ENCODE peak calls at places on chromosomes 1 and 21, in four cellular contexts. U is heart left ventricle, F is adrenal gland, G is left lung. C is an unnamed sample.

GRCh38 chr1:157490337-157491165 is 61.8 kb downstream of the FCRL5 start:
- DNase-seq in U (peak; percentile 27), F (peak; percentile 61), G (peak; percentile 76), C (no peak)

GRCh38 chr1:226110249-226111108 is 48.0 kb downstream of the H3-3A start:
- DNase-seq in U (peak; percentile 84), F (peak; percentile 89), G (peak; percentile 92), C (no peak)

GRCh38 chr21:32940079-32941014 is 85.4 kb upstream of the OLIG2 start:
- DNase-seq in U (no peak), F (peak; percentile 24), G (no peak), C (peak; percentile 49)

GRCh38 chr1:178533547-178533946 is 20.6 kb downstream of the TEX35 start:
- DNase-seq in U (no peak), F (no peak), G (no peak), C (no peak)

GRCh38 chr21:33541105-33541711 is 709 bp downstream of the GART start:
- DNase-seq in U (no peak), F (no peak), G (no peak), C (no peak)

GRCh38 chr1:223212441-223212840 is 69.4 kb upstream of the TLR5 start:
- DNase-seq in U (no peak), F (no peak), G (no peak), C (no peak)

GRCh38 chr1:228279011-228279721 is 71.3 kb downstream of the OBSCN start:
- DNase-seq in U (no peak), F (peak; percentile 11), G (peak; percentile 80), C (peak; percentile 37)

GRCh38 chr1:87880098-87880746 is 551.5 kb downstream of the LMO4 start:
- DNase-seq in U (no peak), F (no peak), G (no peak), C (no peak)

GRCh38 chr1:67575861-67576260 is 109.1 kb upstream of the GADD45A start:
- DNase-seq in U (no peak), F (no peak), G (no peak), C (no peak)

GRCh38 chr1:202343652-202344349 is 2.1 kb upstream of the UBE2T start:
- DNase-seq in U (no peak), F (no peak), G (no peak), C (no peak)

GRCh38 chr1:223257856-223258255 is 106.1 kb downstream of the SUSD4 start:
- DNase-seq in U (no peak), F (no peak), G (no peak), C (no peak)

GRCh38 chr1:241776911-241777310 is 71.1 kb upstream of the EXO1 start:
- DNase-seq in U (no peak), F (no peak), G (no peak), C (no peak)

GRCh38 chr1:32767156-32767555 is 50.0 kb downstream of the YARS1 start:
- DNase-seq in U (no peak), F (no peak), G (no peak), C (no peak)

GRCh38 chr1:156608981-156609380 is 7.7 kb upstream of the GPATCH4 start:
- DNase-seq in U (no peak), F (no peak), G (no peak), C (no peak)

GRCh38 chr1:164983023-164983650 is 373.4 kb downstream of the LMX1A start:
- DNase-seq in U (no peak), F (no peak), G (no peak), C (no peak)

GRCh38 chr1:90761156-90761555 is 44.1 kb upstream of the BARHL2 start:
- DNase-seq in U (no peak), F (no peak), G (no peak), C (no peak)

GRCh38 chr1:167795810-167796740 is 74.3 kb downstream of the MPZL1 start:
- DNase-seq in U (peak; percentile 58), F (no peak), G (no peak), C (no peak)

GRCh38 chr1:203096566-203096965 is 10.8 kb upstream of the MYOG start:
- DNase-seq in U (no peak), F (no peak), G (no peak), C (no peak)

GRCh38 chr1:32263744-32264143 is 12.7 kb downstream of the LCK start:
- DNase-seq in U (no peak), F (no peak), G (no peak), C (no peak)

GRCh38 chr1:43766818-43767525 is 59.6 kb downstream of the ST3GAL3 start:
- DNase-seq in U (no peak), F (no peak), G (no peak), C (no peak)

GRCh38 chr1:9822897-9823692 is 670 bp downstream of the CLSTN1 start:
- DNase-seq in U (peak; percentile 33), F (peak; percentile 23), G (peak; percentile 80), C (no peak)

GRCh38 chr1:56709269-56709880 is 64.3 kb downstream of the PRKAA2 start:
- DNase-seq in U (no peak), F (no peak), G (no peak), C (no peak)

GRCh38 chr1:25534389-25534788 is 9.0 kb upstream of the LDLRAP1 start:
- DNase-seq in U (no peak), F (no peak), G (no peak), C (no peak)

GRCh38 chr1:1259948-1260614 is 13.6 kb upstream of the C1QTNF12 start:
- DNase-seq in U (no peak), F (peak; percentile 67), G (no peak), C (no peak)

GRCh38 chr1:185376840-185377635 is 60.0 kb upstream of the IVNS1ABP start:
- DNase-seq in U (peak; percentile 25), F (peak; percentile 49), G (no peak), C (peak; percentile 78)

GRCh38 chr1:21268281-21269239 is 21.7 kb downstream of the ECE1 start:
- DNase-seq in U (no peak), F (peak; percentile 70), G (no peak), C (no peak)

GRCh38 chr1:28865997-28866650 is 48.2 kb upstream of the EPB41 start:
- DNase-seq in U (no peak), F (no peak), G (peak; percentile 24), C (no peak)

GRCh38 chr1:54407957-54408700 is 1.9 kb upstream of the SSBP3 start:
- DNase-seq in U (no peak), F (peak; percentile 72), G (no peak), C (peak; percentile 82)

GRCh38 chr1:22184892-22185612 is 42.2 kb upstream of the WNT4 start:
- DNase-seq in U (no peak), F (no peak), G (no peak), C (no peak)

GRCh38 chr1:35646043-35646442 is 4.7 kb upstream of the PSMB2 start:
- DNase-seq in U (no peak), F (no peak), G (no peak), C (no peak)
- TF ChIP-seq CTCF in U (no peak), F (no peak), G (no peak), C (no peak)

DNA sequence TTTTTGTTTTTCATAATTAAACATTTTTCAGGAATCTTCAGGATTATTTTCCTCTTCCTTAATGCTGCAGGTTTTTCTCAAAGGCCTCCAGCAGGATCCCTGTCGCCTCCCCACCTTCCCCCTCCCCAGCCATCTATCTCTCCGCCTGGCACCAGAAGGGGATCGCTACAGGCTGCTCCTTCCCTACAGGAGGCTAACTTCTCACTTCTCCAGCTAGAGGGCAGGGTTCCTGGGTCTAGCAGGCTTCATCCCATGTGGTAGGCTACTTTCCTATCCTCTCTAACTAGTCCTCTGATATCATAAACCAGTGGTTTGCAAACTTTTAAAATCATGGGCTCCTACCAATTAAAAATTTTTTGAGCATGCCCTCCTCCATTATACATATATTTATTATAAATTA is 104.1 kb downstream of the KCNN3 start:
- DNase-seq in U (no peak), F (no peak), G (no peak), C (peak; percentile 40)
- TF ChIP-seq CTCF in U (no peak), F (no peak), G (no peak), C (peak; percentile 38)

DNA sequence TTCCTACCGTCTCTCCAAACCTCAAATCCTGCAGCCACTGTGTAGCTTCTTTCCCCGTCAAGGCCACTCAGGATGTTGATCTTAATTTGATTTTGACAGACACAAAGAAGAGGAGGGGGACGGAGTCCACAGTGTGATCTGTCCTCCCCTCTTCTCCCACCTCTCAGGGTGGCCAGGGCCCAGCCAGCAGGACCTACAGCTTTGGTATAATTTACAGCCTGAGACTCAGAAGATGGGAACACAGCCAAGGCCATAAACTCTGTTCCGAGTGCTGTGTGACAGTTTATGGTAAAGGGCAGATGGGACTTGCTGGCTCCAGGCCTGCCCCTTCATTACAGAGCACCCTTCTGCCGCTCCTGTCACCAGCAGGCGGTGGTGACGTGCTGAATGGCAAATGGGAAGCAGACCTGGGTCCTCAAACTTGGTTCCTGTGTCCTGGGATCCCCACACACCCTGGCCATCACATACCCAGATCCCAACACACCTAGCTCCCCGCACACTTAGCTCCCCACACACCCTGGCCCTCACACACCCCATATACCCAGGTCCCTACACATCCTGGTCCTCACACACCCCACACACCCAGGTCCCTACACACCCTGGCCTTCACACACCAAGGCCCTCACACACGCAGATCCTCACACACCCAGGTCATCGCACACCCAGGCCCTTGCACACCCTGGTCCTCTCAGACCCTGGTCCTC is 71.7 kb downstream of the CD2 start:
- DNase-seq in U (no peak), F (no peak), G (no peak), C (no peak)
- TF ChIP-seq CTCF in U (no peak), F (no peak), G (no peak), C (no peak)

DNA sequence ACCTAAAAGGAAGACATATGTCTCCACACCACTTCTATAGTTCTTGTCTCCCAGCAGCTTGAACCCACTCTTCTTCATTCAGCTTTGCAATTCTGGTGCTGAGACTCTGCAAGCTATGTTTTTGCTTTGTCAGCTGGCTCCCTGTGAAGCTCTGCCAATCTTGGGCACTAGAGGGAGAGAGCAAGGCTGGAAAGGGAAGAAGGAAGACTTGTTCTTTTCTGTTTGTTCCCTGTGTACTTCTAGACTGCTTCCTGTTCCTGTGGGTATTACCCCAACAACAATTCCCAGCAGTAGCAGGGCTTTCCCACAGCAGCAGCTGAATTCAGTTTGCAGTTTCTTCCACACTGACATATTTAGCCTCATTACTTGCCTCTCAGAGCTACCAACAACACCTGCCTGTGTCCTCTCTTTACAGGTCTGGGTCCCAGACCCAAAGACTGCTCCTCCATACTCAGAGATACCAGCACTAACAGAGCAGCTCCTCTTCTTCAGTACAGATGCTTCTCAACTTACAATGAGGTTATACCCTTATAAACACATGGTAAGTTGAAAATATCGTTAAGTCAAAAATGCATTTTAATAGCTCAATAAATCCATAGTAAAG is 275.2 kb upstream of the NEGR1 start:
- DNase-seq in U (no peak), F (no peak), G (no peak), C (no peak)
- TF ChIP-seq CTCF in U (no peak), F (no peak), G (no peak), C (no peak)

DNA sequence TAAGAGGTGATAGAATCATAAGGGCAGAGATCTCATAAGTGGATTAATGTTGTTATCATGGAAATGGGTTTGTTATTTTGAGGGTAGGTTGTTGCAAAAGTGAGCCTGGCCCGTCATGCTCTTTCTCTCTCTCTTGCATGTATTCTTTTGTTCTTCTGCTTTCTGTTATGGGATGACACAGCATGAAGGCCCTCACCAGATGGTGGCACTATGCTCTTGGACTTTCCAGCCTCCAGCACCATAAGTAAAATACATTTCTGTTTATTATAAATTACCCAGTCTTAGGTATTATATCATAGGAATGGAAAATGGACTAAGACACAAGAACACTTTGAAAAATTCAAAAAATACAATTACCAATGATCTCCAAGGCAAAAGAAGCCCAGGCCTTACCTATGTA is 676.1 kb downstream of the PTPRU start:
- DNase-seq in U (no peak), F (no peak), G (no peak), C (no peak)
- TF ChIP-seq CTCF in U (no peak), F (peak; percentile 50), G (no peak), C (no peak)

C was measured in CD14-positive monocyte.